ENCODE peak calls at places on chromosomes 11 and 22, in eight cellular contexts. R is heart right ventricle, Y is NCI-H146, C is T-helper 9 cell, W is iris pigment epithelial cell, P is midbrain, D is AG08396, U is iPS-NIHi11. J is an unnamed sample.

GRCh38 chr11:2896047-2896446 is 10.5 kb upstream of the CDKN1C start:
- DNase-seq in C (no peak), W (no peak), D (no peak), U (no peak), P (no peak), R (no peak), Y (no peak), J (no peak)

GRCh38 chr11:72038491-72038890 is 39.8 kb downstream of the IL18BP start:
- DNase-seq in P (peak; percentile 76), R (peak; percentile 57), W (peak; percentile 78), D (peak; percentile 79), Y (no peak), C (no peak), U (no peak), J (no peak)

GRCh38 chr11:2761131-2762030 is 61.6 kb upstream of the KCNQ1OT1 start:
- DNase-seq in W (no peak), U (no peak), C (no peak), Y (no peak), R (no peak), P (no peak), D (no peak), J (no peak)

GRCh38 chr22:46382524-46382923 is 47.0 kb downstream of the TRMU start:
- DNase-seq in C (no peak), P (no peak), R (no peak), Y (no peak), D (no peak), U (no peak), W (no peak), J (no peak)

GRCh38 chr22:33470456-33470855 is 412.3 kb upstream of the SYN3 start:
- DNase-seq in U (no peak), Y (no peak), D (no peak), W (no peak), R (no peak), C (no peak), P (no peak), J (no peak)

GRCh38 chr11:45801723-45802315 is 3.1 kb upstream of the SLC35C1 start:
- DNase-seq in W (peak; percentile 51), U (no peak), Y (no peak), R (no peak), P (no peak), C (no peak), D (no peak), J (peak; percentile 83)

GRCh38 chr11:45385844-45386243 is 99.7 kb upstream of the SYT13 start:
- DNase-seq in Y (no peak), W (no peak), R (no peak), U (no peak), C (no peak), P (no peak), D (no peak), J (no peak)

GRCh38 chr22:36027960-36028645 is 521 bp downstream of the RBFOX2 start:
- DNase-seq in D (peak; percentile 86), P (peak; percentile 50), C (peak; percentile 2), U (peak; percentile 96), Y (peak; percentile 38), W (no peak), R (no peak), J (peak; percentile 31)